ENCODE peak calls at places on chromosomes 4 and X, in five cellular contexts. T, P, Z, R and E are unnamed samples.

GRCh38 chr4:140789752-140790151 is 33.6 kb upstream of the TBC1D9 start:
- DNase-seq in T (no peak), P (no peak), Z (no peak), R (no peak), E (no peak)

GRCh38 chrX:107454302-107454701 is 4.8 kb downstream of the FRMPD3 start:
- DNase-seq in T (peak), P (no peak), Z (no peak), R (peak), E (no peak)

GRCh38 chr4:167185465-167185864 is 48.8 kb downstream of the SPOCK3 start:
- DNase-seq in T (no peak), P (no peak), Z (no peak), R (no peak), E (no peak)

GRCh38 chr4:147824316-147824715 is 92.4 kb downstream of the ARHGAP10 start:
- DNase-seq in T (no peak), P (no peak), Z (no peak), R (no peak), E (no peak)

GRCh38 chrX:16162391-16162790 is 4.9 kb upstream of the MAGEB17 start:
- DNase-seq in T (no peak), P (no peak), Z (no peak), R (no peak), E (no peak)

GRCh38 chrX:66408507-66408906 is 230.4 kb downstream of the EDA2R start:
- DNase-seq in T (no peak), P (no peak), Z (no peak), R (no peak), E (no peak)

GRCh38 chr4:118889313-118889694 is 650 bp downstream of the SYNPO2 start:
- DNase-seq in T (no peak), P (no peak), Z (no peak), R (no peak), E (no peak)

GRCh38 chr4:156293657-156294297 is 340.1 kb upstream of the CTSO start:
- DNase-seq in T (no peak), P (no peak), Z (no peak), R (peak), E (no peak)

DNA sequence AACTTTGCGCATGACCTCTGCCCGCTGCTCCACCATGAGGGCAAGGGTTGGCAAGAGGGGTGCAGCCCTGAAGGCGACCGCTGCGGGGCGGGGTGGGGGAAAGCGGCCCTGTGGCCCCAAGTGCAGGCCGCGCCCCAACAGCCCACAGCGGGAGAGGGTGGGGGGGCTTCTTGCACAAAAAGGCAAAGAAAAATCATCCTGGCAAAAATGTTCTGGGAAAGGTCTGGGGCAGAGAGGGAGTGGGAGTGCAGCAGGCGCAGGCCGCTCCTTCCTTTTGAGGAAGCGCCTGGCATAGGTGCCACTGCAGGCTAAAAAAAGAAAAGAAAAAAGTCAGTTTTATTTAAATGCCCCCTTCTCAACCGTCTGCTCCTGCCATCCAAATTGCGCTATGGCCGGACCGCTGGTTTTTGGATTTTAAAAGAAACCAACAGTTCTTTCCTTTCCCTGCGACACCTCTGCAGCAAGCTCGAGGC is 1.4 kb downstream of the ARX start:
- DNase-seq in T (no peak), P (no peak), Z (no peak), R (no peak), E (no peak)
- TF ChIP-seq CTCF in T (no peak), P (no peak), Z (no peak), R (no peak), E (no peak)

DNA sequence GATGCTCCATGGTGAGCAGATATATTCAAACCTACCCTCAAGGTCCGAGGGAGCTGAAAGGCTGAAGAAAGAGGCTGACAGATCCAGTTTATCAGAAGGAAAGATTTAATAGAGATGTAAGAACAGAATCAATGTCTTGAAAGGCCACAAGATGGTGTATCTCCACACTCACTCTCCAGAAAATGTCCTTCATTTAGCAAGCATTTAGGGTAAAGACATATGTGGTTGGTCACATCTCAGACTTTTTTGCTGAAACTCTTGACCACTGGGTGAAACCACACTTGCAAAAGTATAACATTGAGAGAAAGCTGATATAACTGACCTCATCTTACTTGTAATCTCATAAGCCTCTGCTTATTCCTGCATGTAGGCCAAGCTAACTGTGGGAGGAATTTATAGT is 745.8 kb upstream of the GALNTL6 start:
- DNase-seq in T (no peak), P (no peak), Z (no peak), R (no peak), E (no peak)
- TF ChIP-seq CTCF in T (no peak), P (no peak), Z (no peak), R (no peak), E (no peak)

DNA sequence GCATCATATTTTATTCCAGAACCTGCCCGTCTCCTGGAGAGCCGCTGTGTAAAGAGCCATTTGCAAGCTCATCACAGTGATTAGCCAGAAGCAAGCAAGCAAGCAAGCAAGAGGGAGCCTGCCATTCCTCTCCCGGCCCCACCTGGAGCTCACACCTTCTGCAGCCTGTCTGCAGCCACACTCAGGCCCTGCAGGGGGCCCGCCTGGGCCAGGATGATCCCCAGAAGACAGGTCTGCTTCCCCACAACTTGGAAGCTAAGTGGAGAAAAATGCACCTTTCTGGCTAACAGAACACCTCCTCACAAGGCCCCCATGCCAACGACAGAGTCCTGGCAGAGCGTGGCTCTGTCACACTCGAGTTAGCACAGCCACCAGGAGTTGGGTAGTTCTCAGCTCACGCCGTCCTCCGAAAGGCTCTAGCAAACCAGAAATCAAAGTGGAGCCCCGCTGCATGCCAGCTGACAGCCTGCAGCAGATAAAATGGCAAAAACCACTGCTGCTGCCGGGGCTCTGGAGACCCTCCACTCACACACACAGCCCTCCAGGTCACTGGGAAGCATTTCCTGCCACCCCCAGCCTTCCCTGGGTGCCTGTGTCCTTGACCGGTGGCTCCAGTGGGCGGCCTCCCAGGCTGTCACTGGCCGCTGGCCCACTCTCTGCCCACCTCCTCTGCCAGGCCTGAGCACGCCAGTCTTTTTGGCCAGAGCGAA is 54.9 kb downstream of the DCTD start:
- DNase-seq in T (no peak), P (no peak), Z (peak), R (no peak), E (no peak)
- TF ChIP-seq CTCF in T (no peak), P (no peak), Z (no peak), R (no peak), E (no peak)

DNA sequence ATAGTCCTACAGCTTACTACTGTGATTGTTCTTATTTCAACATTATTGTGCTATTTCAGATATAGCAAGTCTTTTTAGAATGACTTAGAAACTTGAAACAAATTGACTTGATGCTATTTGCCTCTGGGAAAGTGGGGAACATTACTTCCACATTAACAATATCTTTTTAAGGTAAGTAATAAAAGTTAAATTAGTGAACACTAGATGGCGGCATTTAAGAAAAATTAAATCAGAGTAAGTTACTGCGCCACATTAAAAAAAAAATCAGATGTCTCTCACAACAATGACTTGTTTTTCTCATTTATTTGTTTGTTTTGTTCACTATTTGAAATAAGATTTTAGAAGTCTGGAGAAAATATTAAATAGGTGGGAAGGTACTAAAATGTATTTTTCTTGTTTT is 1026.9 kb upstream of the SLIT2 start:
- DNase-seq in T (no peak), P (no peak), Z (no peak), R (peak), E (no peak)
- TF ChIP-seq CTCF in T (no peak), P (no peak), Z (no peak), R (no peak), E (no peak)

GRCh38 chr4:151766691-151767090 is 5.9 kb upstream of the GATB start:
- DNase-seq in T (no peak), P (no peak), Z (no peak), R (no peak), E (no peak)
- TF ChIP-seq CTCF in T (no peak), P (no peak), Z (no peak), R (no peak), E (peak)

GRCh38 chr4:131649227-131649626 is 1499.9 kb upstream of the PCDH10 start:
- DNase-seq in T (no peak), P (no peak), Z (no peak), R (no peak), E (no peak)

GRCh38 chr4:131638776-131639175 is 1510.3 kb upstream of the PCDH10 start:
- DNase-seq in T (no peak), P (no peak), Z (no peak), R (peak), E (no peak)

DNA sequence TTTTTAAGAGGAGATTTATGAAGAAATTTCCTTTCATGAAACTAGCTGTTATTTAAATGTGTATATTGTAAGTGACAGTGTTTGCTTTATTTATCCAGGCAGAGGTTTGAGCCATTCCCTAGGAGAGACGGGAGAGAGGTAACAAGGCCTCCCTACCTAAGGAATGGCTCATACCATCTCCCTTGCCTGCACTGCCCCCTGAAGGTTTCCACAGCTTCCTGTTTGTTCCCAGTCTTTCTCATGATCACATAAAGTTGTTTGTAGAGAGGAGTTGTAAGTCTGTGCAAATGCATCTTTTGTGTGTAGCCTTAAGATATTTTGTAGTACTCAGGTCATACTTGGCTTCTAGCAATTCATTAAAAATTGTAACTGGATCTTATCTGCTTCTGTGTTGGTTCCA is 1504.5 kb upstream of the PCDH10 start:
- DNase-seq in T (no peak), P (no peak), Z (no peak), R (peak), E (no peak)
- TF ChIP-seq CTCF in T (no peak), P (no peak), Z (no peak), R (peak), E (no peak)

DNA sequence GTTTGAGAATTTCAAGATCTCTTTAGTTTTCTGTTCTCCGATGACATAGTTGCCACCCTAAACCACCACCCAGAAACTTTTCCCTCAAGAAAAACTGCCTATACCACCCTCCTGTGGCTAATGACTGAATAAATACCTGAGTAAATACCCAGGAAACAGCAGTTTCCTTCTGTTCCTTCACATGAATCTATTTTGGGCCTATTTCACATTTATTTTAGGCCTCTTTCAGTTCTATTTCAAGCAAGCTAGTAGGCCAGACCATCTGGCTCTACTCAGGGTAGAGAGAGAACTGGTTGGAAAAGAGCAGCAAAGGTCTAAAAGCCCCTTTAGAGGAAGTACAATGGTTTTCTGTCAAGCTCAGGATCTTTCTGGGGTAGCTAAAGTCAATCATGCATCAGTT is 23.4 kb downstream of the ARHGEF9 start:
- DNase-seq in T (no peak), P (no peak), Z (no peak), R (no peak), E (no peak)
- TF ChIP-seq CTCF in T (peak), P (no peak), Z (no peak), R (no peak), E (no peak)

GRCh38 chr4:87853108-87853507 is 20.3 kb downstream of the MEPE start:
- DNase-seq in T (no peak), P (no peak), Z (no peak), R (peak), E (no peak)
- TF ChIP-seq CTCF in T (peak), P (no peak), Z (no peak), R (peak), E (peak)